ENCODE peak calls at places on chromosomes 16 and 17, in eight cellular contexts. One of them, this sample, is unnamed.
A peak's percentile ranks its signal among the peaks of the same experiment; 100 is the strongest.

GRCh38 chr16:53515259-53515658 is 12.2 kb upstream of the AKTIP start:
- DNase-seq in cardiac muscle cell: no peak
- DNase-seq in OCI-LY7: no peak
- DNase-seq in thoracic aorta: no peak
- DNase-seq in upper lobe of left lung: no peak
- DNase-seq in heart right ventricle: no peak
- DNase-seq in left ventricle myocardium inferior: no peak
- DNase-seq in A549: no peak
- DNase-seq in this sample: no peak

GRCh38 chr16:57516176-57516725 is 20.1 kb downstream of the CCDC102A start:
- DNase-seq in cardiac muscle cell: no peak
- DNase-seq in OCI-LY7: no peak
- DNase-seq in thoracic aorta: no peak
- DNase-seq in upper lobe of left lung: no peak
- DNase-seq in heart right ventricle: no peak
- DNase-seq in left ventricle myocardium inferior: no peak
- DNase-seq in A549: no peak
- DNase-seq in this sample: no peak

GRCh38 chr16:29007865-29008593 is 23.2 kb downstream of the LAT start:
- DNase-seq in cardiac muscle cell: no peak
- DNase-seq in OCI-LY7: no peak
- DNase-seq in thoracic aorta: no peak
- DNase-seq in upper lobe of left lung: no peak
- DNase-seq in heart right ventricle: no peak
- DNase-seq in left ventricle myocardium inferior: no peak
- DNase-seq in A549: no peak
- DNase-seq in this sample: no peak

GRCh38 chr16:59046335-59046734 is 312.2 kb upstream of the GOT2 start:
- DNase-seq in cardiac muscle cell: no peak
- DNase-seq in OCI-LY7: no peak
- DNase-seq in thoracic aorta: no peak
- DNase-seq in upper lobe of left lung: no peak
- DNase-seq in heart right ventricle: no peak
- DNase-seq in left ventricle myocardium inferior: no peak
- DNase-seq in A549: no peak
- DNase-seq in this sample: no peak

GRCh38 chr16:85759631-85760419 is 8.9 kb upstream of the C16orf74 start:
- DNase-seq in cardiac muscle cell: no peak
- DNase-seq in OCI-LY7: peak; percentile 75
- DNase-seq in thoracic aorta: no peak
- DNase-seq in upper lobe of left lung: peak; percentile 65
- DNase-seq in heart right ventricle: no peak
- DNase-seq in left ventricle myocardium inferior: no peak
- DNase-seq in A549: peak; percentile 55
- DNase-seq in this sample: no peak

GRCh38 chr17:12388206-12388605 is 277.5 kb upstream of the MYOCD start:
- DNase-seq in cardiac muscle cell: no peak
- DNase-seq in OCI-LY7: no peak
- DNase-seq in thoracic aorta: no peak
- DNase-seq in upper lobe of left lung: no peak
- DNase-seq in heart right ventricle: no peak
- DNase-seq in left ventricle myocardium inferior: no peak
- DNase-seq in A549: no peak
- DNase-seq in this sample: no peak

GRCh38 chr16:3948378-3948995 is 68.0 kb upstream of the CREBBP start:
- DNase-seq in cardiac muscle cell: no peak
- DNase-seq in OCI-LY7: no peak
- DNase-seq in thoracic aorta: no peak
- DNase-seq in upper lobe of left lung: no peak
- DNase-seq in heart right ventricle: no peak
- DNase-seq in left ventricle myocardium inferior: no peak
- DNase-seq in A549: no peak
- DNase-seq in this sample: no peak

GRCh38 chr17:19306160-19307111 is 56.1 kb downstream of the B9D1 start:
- DNase-seq in cardiac muscle cell: no peak
- DNase-seq in OCI-LY7: peak; percentile 98
- DNase-seq in thoracic aorta: no peak
- DNase-seq in upper lobe of left lung: no peak
- DNase-seq in heart right ventricle: no peak
- DNase-seq in left ventricle myocardium inferior: no peak
- DNase-seq in A549: no peak
- DNase-seq in this sample: peak; percentile 11

GRCh38 chr16:60073376-60073775 is 1339.3 kb upstream of the GOT2 start:
- DNase-seq in cardiac muscle cell: no peak
- DNase-seq in OCI-LY7: no peak
- DNase-seq in thoracic aorta: no peak
- DNase-seq in upper lobe of left lung: no peak
- DNase-seq in heart right ventricle: no peak
- DNase-seq in left ventricle myocardium inferior: no peak
- DNase-seq in A549: no peak
- DNase-seq in this sample: no peak

GRCh38 chr16:73231969-73232554 is 184.1 kb upstream of the ZFHX3 start:
- DNase-seq in cardiac muscle cell: no peak
- DNase-seq in OCI-LY7: no peak
- DNase-seq in thoracic aorta: no peak
- DNase-seq in upper lobe of left lung: no peak
- DNase-seq in heart right ventricle: peak; percentile 19
- DNase-seq in left ventricle myocardium inferior: no peak
- DNase-seq in A549: no peak
- DNase-seq in this sample: no peak

GRCh38 chr17:59221159-59221847 is 992 bp downstream of the GDPD1 start:
- DNase-seq in cardiac muscle cell: no peak
- DNase-seq in OCI-LY7: no peak
- DNase-seq in thoracic aorta: no peak
- DNase-seq in upper lobe of left lung: no peak
- DNase-seq in heart right ventricle: no peak
- DNase-seq in left ventricle myocardium inferior: no peak
- DNase-seq in A549: no peak
- DNase-seq in this sample: no peak

GRCh38 chr16:70743791-70744190 is 57.2 kb downstream of the VAC14 start:
- DNase-seq in cardiac muscle cell: no peak
- DNase-seq in OCI-LY7: no peak
- DNase-seq in thoracic aorta: no peak
- DNase-seq in upper lobe of left lung: no peak
- DNase-seq in heart right ventricle: no peak
- DNase-seq in left ventricle myocardium inferior: no peak
- DNase-seq in A549: no peak
- DNase-seq in this sample: no peak

GRCh38 chr17:63435681-63436522 is 10.2 kb downstream of the CYB561 start:
- DNase-seq in cardiac muscle cell: no peak
- DNase-seq in OCI-LY7: peak; percentile 75
- DNase-seq in thoracic aorta: no peak
- DNase-seq in upper lobe of left lung: peak; percentile 57
- DNase-seq in heart right ventricle: no peak
- DNase-seq in left ventricle myocardium inferior: no peak
- DNase-seq in A549: peak; percentile 48
- DNase-seq in this sample: no peak

GRCh38 chr17:81832608-81833159 is 407 bp downstream of the MCRIP1 start:
- DNase-seq in cardiac muscle cell: no peak
- DNase-seq in OCI-LY7: peak; percentile 55
- DNase-seq in thoracic aorta: no peak
- DNase-seq in upper lobe of left lung: peak; percentile 48
- DNase-seq in heart right ventricle: no peak
- DNase-seq in left ventricle myocardium inferior: peak; percentile 30
- DNase-seq in A549: no peak
- DNase-seq in this sample: no peak

GRCh38 chr17:61412860-61413653 is 13.4 kb downstream of the TBX2 start:
- DNase-seq in cardiac muscle cell: peak; percentile 58
- DNase-seq in OCI-LY7: no peak
- DNase-seq in thoracic aorta: no peak
- DNase-seq in upper lobe of left lung: no peak
- DNase-seq in heart right ventricle: no peak
- DNase-seq in left ventricle myocardium inferior: no peak
- DNase-seq in A549: no peak
- DNase-seq in this sample: no peak

GRCh38 chr17:78234261-78234865 is 2.9 kb downstream of the TMEM235 start:
- DNase-seq in cardiac muscle cell: no peak
- DNase-seq in OCI-LY7: no peak
- DNase-seq in thoracic aorta: no peak
- DNase-seq in upper lobe of left lung: no peak
- DNase-seq in heart right ventricle: no peak
- DNase-seq in left ventricle myocardium inferior: no peak
- DNase-seq in A549: no peak
- DNase-seq in this sample: no peak

GRCh38 chr16:67666032-67666537 is 465 bp downstream of the ENKD1 start:
- DNase-seq in cardiac muscle cell: peak; percentile 51
- DNase-seq in OCI-LY7: no peak
- DNase-seq in thoracic aorta: no peak
- DNase-seq in upper lobe of left lung: peak; percentile 62
- DNase-seq in heart right ventricle: peak; percentile 59
- DNase-seq in left ventricle myocardium inferior: peak; percentile 49
- DNase-seq in A549: no peak
- DNase-seq in this sample: no peak

GRCh38 chr16:11783319-11784047 is 13.6 kb downstream of the ZC3H7A start:
- DNase-seq in cardiac muscle cell: no peak
- DNase-seq in OCI-LY7: peak; percentile 47
- DNase-seq in thoracic aorta: no peak
- DNase-seq in upper lobe of left lung: no peak
- DNase-seq in heart right ventricle: no peak
- DNase-seq in left ventricle myocardium inferior: no peak
- DNase-seq in A549: no peak
- DNase-seq in this sample: peak; percentile 38

GRCh38 chr17:64679710-64680216 is 17.7 kb upstream of the SMURF2 start:
- DNase-seq in cardiac muscle cell: no peak
- DNase-seq in OCI-LY7: no peak
- DNase-seq in thoracic aorta: no peak
- DNase-seq in upper lobe of left lung: no peak
- DNase-seq in heart right ventricle: no peak
- DNase-seq in left ventricle myocardium inferior: no peak
- DNase-seq in A549: peak; percentile 95
- DNase-seq in this sample: no peak

GRCh38 chr16:57643902-57644301 is 15.5 kb downstream of the ADGRG1 start:
- DNase-seq in cardiac muscle cell: no peak
- DNase-seq in OCI-LY7: no peak
- DNase-seq in thoracic aorta: no peak
- DNase-seq in upper lobe of left lung: no peak
- DNase-seq in heart right ventricle: no peak
- DNase-seq in left ventricle myocardium inferior: no peak
- DNase-seq in A549: no peak
- DNase-seq in this sample: no peak

GRCh38 chr17:73341350-73342056 is 29.7 kb upstream of the CDC42EP4 start:
- DNase-seq in cardiac muscle cell: no peak
- DNase-seq in OCI-LY7: no peak
- DNase-seq in thoracic aorta: no peak
- DNase-seq in upper lobe of left lung: no peak
- DNase-seq in heart right ventricle: no peak
- DNase-seq in left ventricle myocardium inferior: no peak
- DNase-seq in A549: no peak
- DNase-seq in this sample: no peak

GRCh38 chr16:84532299-84532724 is 27.9 kb upstream of the MEAK7 start:
- DNase-seq in cardiac muscle cell: peak; percentile 80
- DNase-seq in OCI-LY7: no peak
- DNase-seq in thoracic aorta: peak; percentile 42
- DNase-seq in upper lobe of left lung: peak; percentile 48
- DNase-seq in heart right ventricle: peak; percentile 56
- DNase-seq in left ventricle myocardium inferior: peak; percentile 61
- DNase-seq in A549: peak; percentile 62
- DNase-seq in this sample: no peak

DNA sequence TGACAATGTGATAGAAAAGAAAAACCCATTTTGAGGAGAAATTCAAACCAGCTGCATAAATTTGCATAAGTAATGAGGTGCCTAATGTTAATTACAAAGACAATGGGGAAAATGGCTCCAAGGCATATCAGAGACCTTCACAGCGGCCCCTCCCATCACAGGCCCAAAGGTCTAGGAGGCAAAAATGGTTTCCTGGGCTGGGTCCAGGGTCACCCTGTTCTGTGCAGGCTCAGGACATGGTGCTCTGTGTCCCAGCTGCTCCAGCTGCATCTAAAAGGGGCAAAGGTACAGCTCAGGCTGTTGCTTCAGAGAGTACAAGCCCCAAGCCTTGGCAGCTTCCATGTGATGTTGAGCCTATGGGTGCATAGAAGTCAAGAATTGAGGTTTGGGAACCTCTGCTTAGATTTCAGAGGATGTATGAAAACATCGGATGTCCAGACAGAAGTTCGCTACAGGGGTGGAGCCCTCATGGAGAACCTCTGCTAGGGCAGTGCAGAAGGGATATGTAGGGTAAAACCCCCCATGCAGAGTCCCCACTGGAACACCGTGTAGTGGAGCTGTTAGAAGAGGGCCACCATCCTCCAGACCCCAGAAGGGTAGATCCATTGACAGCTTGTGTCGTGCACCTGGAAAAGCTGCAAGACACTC is 40.6 kb downstream of the IKZF3 start:
- DNase-seq in cardiac muscle cell: no peak
- DNase-seq in OCI-LY7: peak; percentile 71
- DNase-seq in thoracic aorta: no peak
- DNase-seq in upper lobe of left lung: no peak
- DNase-seq in heart right ventricle: no peak
- DNase-seq in left ventricle myocardium inferior: no peak
- DNase-seq in A549: no peak
- DNase-seq in this sample: no peak
- H3K9me3 ChIP-seq in cardiac muscle cell: no peaks in the 10 kb centered on the region
- H3K9me3 ChIP-seq in OCI-LY7: peaks cover 41% of the 10 kb centered on the region
- H3K9me3 ChIP-seq in thoracic aorta: no peaks in the 10 kb centered on the region
- H3K9me3 ChIP-seq in upper lobe of left lung: peaks cover 11% of the 10 kb centered on the region
- H3K9me3 ChIP-seq in heart right ventricle: peaks cover 26% of the 10 kb centered on the region
- H3K9me3 ChIP-seq in left ventricle myocardium inferior: peaks cover 15% of the 10 kb centered on the region
- H3K9me3 ChIP-seq in A549: peaks cover 30% of the 10 kb centered on the region
- H3K9me3 ChIP-seq in this sample: peaks cover 10% of the 10 kb centered on the region

GRCh38 chr17:31390426-31390747 is 1.1 kb upstream of the RAB11FIP4 start:
- DNase-seq in cardiac muscle cell: no peak
- DNase-seq in OCI-LY7: no peak
- DNase-seq in thoracic aorta: no peak
- DNase-seq in upper lobe of left lung: no peak
- DNase-seq in heart right ventricle: no peak
- DNase-seq in left ventricle myocardium inferior: no peak
- DNase-seq in A549: no peak
- DNase-seq in this sample: no peak
- H3K4me1 ChIP-seq in cardiac muscle cell: no peaks in the 10 kb centered on the region
- H3K4me1 ChIP-seq in OCI-LY7: no peaks in the 10 kb centered on the region
- H3K4me1 ChIP-seq in thoracic aorta: peaks cover 8% of the 10 kb centered on the region
- H3K4me1 ChIP-seq in upper lobe of left lung: peaks cover 11% of the 10 kb centered on the region
- H3K4me1 ChIP-seq in heart right ventricle: peaks cover 13% of the 10 kb centered on the region
- H3K4me1 ChIP-seq in left ventricle myocardium inferior: peaks cover 22% of the 10 kb centered on the region
- H3K4me1 ChIP-seq in A549: no peaks in the 10 kb centered on the region
- H3K4me1 ChIP-seq in this sample: peaks cover 5% of the 10 kb centered on the region

DNA sequence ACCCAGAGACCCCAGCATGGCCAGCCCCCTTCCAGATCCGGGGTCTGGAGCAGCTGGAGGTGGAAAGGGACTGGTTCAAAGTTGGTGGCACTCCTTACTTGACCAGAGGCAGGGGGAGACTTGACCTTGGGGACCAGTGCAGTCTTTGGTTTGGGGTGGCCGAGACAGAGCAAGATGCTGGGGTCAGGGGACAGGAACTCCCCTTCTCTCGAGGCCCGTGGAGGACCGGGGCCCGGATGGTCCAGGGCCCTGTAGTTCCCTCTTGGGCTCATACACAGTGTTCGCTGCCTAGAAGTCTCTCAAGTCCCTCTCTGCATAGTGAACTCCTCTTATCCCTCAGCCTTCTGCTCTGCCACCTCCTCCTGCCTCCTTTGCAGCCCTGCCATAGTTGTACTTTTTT is 601 bp upstream of the PRSS33 start:
- DNase-seq in cardiac muscle cell: no peak
- DNase-seq in OCI-LY7: no peak
- DNase-seq in thoracic aorta: no peak
- DNase-seq in upper lobe of left lung: no peak
- DNase-seq in heart right ventricle: no peak
- DNase-seq in left ventricle myocardium inferior: no peak
- DNase-seq in A549: no peak
- DNase-seq in this sample: no peak
- H3K9me3 ChIP-seq in cardiac muscle cell: no peaks in the 10 kb centered on the region
- H3K9me3 ChIP-seq in OCI-LY7: no peaks in the 10 kb centered on the region
- H3K9me3 ChIP-seq in thoracic aorta: no peaks in the 10 kb centered on the region
- H3K9me3 ChIP-seq in upper lobe of left lung: no peaks in the 10 kb centered on the region
- H3K9me3 ChIP-seq in heart right ventricle: no peaks in the 10 kb centered on the region
- H3K9me3 ChIP-seq in left ventricle myocardium inferior: no peaks in the 10 kb centered on the region
- H3K9me3 ChIP-seq in A549: no peaks in the 10 kb centered on the region
- H3K9me3 ChIP-seq in this sample: no peaks in the 10 kb centered on the region

GRCh38 chr17:864315-864714 is 82.2 kb downstream of the MRM3 start:
- DNase-seq in cardiac muscle cell: no peak
- DNase-seq in OCI-LY7: no peak
- DNase-seq in thoracic aorta: no peak
- DNase-seq in upper lobe of left lung: no peak
- DNase-seq in heart right ventricle: no peak
- DNase-seq in left ventricle myocardium inferior: no peak
- DNase-seq in A549: no peak
- DNase-seq in this sample: no peak
- H3K4me1 ChIP-seq in cardiac muscle cell: peaks cover 1% of the 10 kb centered on the region
- H3K4me1 ChIP-seq in OCI-LY7: no peaks in the 10 kb centered on the region
- H3K4me1 ChIP-seq in thoracic aorta: peaks cover 4% of the 10 kb centered on the region
- H3K4me1 ChIP-seq in upper lobe of left lung: no peaks in the 10 kb centered on the region
- H3K4me1 ChIP-seq in heart right ventricle: peaks cover 19% of the 10 kb centered on the region
- H3K4me1 ChIP-seq in left ventricle myocardium inferior: peaks cover 38% of the 10 kb centered on the region
- H3K4me1 ChIP-seq in A549: no peaks in the 10 kb centered on the region
- H3K4me1 ChIP-seq in this sample: no peaks in the 10 kb centered on the region